ENCODE peak calls at places on chromosomes 16 and 17, in eight cellular contexts. Q is PC-9; M is heart left ventricle; U is prostate gland; K is left lung; X is CD8-positive, alpha-beta T cell; V is fibroblast of pulmonary artery; I is cardiac muscle cell. P is an unnamed sample.

GRCh38 chr17:76367647-76368046 is 13.9 kb upstream of the PRPSAP1 start:
- DNase-seq in M (no peak), X (no peak), I (no peak), V (no peak), K (no peak), Q (no peak), U (no peak), P (no peak)

GRCh38 chr17:45270828-45271418 is 9.0 kb upstream of the SPATA32 start:
- DNase-seq in I (peak), X (peak), Q (no peak), K (no peak), M (no peak), V (no peak), U (no peak), P (no peak)

GRCh38 chr16:71347146-71347545 is 11.4 kb upstream of the CALB2 start:
- DNase-seq in Q (no peak), M (no peak), V (no peak), I (no peak), K (no peak), X (no peak), U (no peak), P (no peak)

GRCh38 chr17:19486351-19487008 is 47.2 kb upstream of the SLC47A1 start:
- DNase-seq in V (no peak), I (no peak), U (no peak), Q (no peak), X (no peak), M (no peak), K (no peak), P (no peak)

GRCh38 chr16:27220120-27220519 is 16.8 kb downstream of the KDM8 start:
- DNase-seq in X (no peak), I (no peak), V (no peak), M (no peak), K (no peak), Q (no peak), U (no peak), P (no peak)

GRCh38 chr17:49775546-49776260 is 11.8 kb upstream of the FAM117A start:
- DNase-seq in M (no peak), Q (no peak), X (no peak), I (no peak), V (peak), U (no peak), K (no peak), P (peak)

GRCh38 chr17:8227238-8227581 is 16.8 kb upstream of the AURKB start:
- DNase-seq in U (no peak), Q (no peak), I (no peak), K (no peak), M (no peak), X (no peak), V (no peak), P (no peak)

GRCh38 chr16:67833418-67834241 is 8.5 kb upstream of the THAP11 start:
- DNase-seq in Q (peak), U (peak), K (peak), I (peak), X (peak), V (peak), M (peak), P (peak)

GRCh38 chr17:49157784-49158183 is 25.2 kb downstream of the B4GALNT2 start:
- DNase-seq in K (no peak), Q (no peak), M (no peak), I (no peak), U (no peak), V (peak), X (no peak), P (no peak)

GRCh38 chr17:57372156-57372555 is 115.8 kb downstream of the MSI2 start:
- DNase-seq in I (no peak), M (no peak), U (no peak), K (no peak), V (peak), Q (peak), X (no peak), P (peak)

GRCh38 chr17:43848601-43849000 is 1.6 kb downstream of the CD300LG start:
- DNase-seq in I (no peak), M (no peak), K (no peak), V (no peak), U (no peak), X (no peak), Q (no peak), P (no peak)

GRCh38 chr16:84618428-84619102 is 687 bp upstream of the COTL1 start:
- DNase-seq in V (peak), M (peak), Q (peak), X (no peak), K (no peak), I (no peak), U (no peak), P (peak)

GRCh38 chr17:82813299-82814051 is 26.3 kb downstream of the ZNF750 start:
- DNase-seq in K (no peak), I (no peak), U (no peak), Q (no peak), V (no peak), X (no peak), M (no peak), P (no peak)

DNA sequence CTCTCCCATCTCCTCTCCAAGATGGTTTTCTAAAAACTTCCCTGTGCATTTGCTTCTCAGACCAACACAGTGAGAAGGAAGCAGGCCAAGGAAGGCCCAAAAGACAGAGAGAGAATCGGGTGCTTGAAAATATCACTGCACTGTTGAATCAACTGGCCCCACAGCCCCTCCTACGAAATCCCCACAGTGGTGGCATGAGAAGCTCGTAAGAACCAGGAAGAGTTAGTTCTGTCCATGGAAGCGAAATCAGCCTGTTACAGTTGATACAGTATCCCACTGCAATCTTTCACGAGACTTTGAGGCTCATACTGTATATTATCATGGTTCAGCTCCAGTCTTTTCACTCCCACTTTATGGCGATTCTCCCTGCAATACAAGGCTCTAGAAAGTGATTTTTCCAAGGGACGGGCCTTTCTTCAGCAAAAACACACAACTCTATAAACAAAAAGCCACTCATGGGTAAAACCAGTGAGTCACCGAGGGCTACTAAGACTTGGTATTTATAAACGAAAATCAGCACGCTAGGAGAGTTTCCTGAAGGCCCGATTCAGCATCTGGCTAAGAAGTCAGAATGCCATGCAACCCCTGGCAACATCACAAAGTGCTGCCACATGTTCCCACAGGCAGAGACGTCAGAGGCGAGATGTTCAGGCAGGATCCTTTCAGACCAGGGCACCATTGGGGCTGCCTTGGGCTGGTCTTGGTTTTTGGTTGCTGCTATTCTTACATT is 185.7 kb downstream of the IRX5 start:
- DNase-seq in K (no peak), V (no peak), M (no peak), Q (no peak), U (no peak), X (no peak), I (no peak), P (peak)
- TF ChIP-seq CTCF in K (no peak), V (no peak), M (no peak), Q (no peak), U (no peak), X (no peak), I (no peak), P (no peak)

GRCh38 chr17:79778504-79779087 is 648 bp downstream of the CBX2 start:
- DNase-seq in X (no peak), Q (no peak), V (no peak), I (peak), M (no peak), K (no peak), U (no peak), P (no peak)
- H3K4me3 ChIP-seq in X (peak), Q (peak), V (peak), I (peak), M (peak), K (peak), U (peak), P (peak)

GRCh38 chr16:11715246-11715947 is 27.3 kb downstream of the TXNDC11 start:
- DNase-seq in M (no peak), I (no peak), K (no peak), X (no peak), U (no peak), Q (no peak), V (no peak), P (no peak)
- TF ChIP-seq CTCF in M (no peak), I (no peak), K (no peak), X (no peak), U (no peak), Q (no peak), V (no peak), P (no peak)

GRCh38 chr17:72915631-72916081 is 176.8 kb downstream of the SLC39A11 start:
- DNase-seq in I (no peak), Q (no peak), K (no peak), U (no peak), M (no peak), X (no peak), V (no peak), P (no peak)
- H3K4me3 ChIP-seq in I (no peak), Q (no peak), K (no peak), U (no peak), M (no peak), X (no peak), V (no peak), P (no peak)

DNA sequence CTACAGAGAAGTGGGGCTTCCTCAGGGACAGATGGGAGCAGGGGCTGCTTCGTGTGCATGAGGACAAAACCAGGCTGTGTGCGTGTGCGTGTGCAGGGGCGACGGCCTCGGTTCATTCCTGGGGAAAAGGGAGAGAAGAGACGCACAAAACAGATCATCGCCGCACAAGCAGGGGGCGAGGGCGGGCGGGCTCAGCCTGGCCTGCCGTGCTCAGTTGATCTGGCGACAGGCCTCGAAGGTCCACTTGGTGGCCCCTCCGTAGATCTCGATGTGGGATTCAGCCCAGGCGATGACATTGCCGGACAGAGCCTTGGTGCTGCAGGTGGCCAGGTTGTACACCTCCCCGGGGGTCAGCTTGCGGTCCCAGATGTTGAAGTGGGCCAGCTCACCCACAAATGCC is 5.8 kb downstream of the NPTX1 start:
- DNase-seq in Q (no peak), M (no peak), X (no peak), V (no peak), K (no peak), I (no peak), U (no peak), P (no peak)
- TF ChIP-seq CTCF in Q (no peak), M (no peak), X (no peak), V (no peak), K (no peak), I (no peak), U (no peak), P (no peak)

GRCh38 chr17:3918372-3919122 is 2.3 kb upstream of the P2RX1 start:
- DNase-seq in U (no peak), I (no peak), M (peak), K (no peak), V (no peak), X (no peak), Q (no peak), P (no peak)

GRCh38 chr17:3915642-3916012 is 638 bp downstream of the P2RX1 start:
- DNase-seq in I (no peak), U (no peak), K (no peak), V (no peak), X (no peak), Q (no peak), M (no peak), P (no peak)

GRCh38 chr17:3917391-3917931 is 1.2 kb upstream of the P2RX1 start:
- DNase-seq in U (no peak), I (peak), V (peak), X (no peak), Q (no peak), K (no peak), M (peak), P (no peak)

GRCh38 chr17:3916013-3916696 is at the start of gene P2RX1:
- DNase-seq in K (peak), X (peak), V (peak), Q (no peak), M (peak), I (no peak), U (no peak), P (no peak)

GRCh38 chr17:3916825-3917224 is 560 bp upstream of the P2RX1 start:
- DNase-seq in U (no peak), M (no peak), V (no peak), I (no peak), K (no peak), X (no peak), Q (no peak), P (no peak)
- H3K4me3 ChIP-seq in U (no peak), M (no peak), V (no peak), I (no peak), K (no peak), X (peak), Q (no peak), P (no peak)

GRCh38 chr17:66915204-66915611 is 49.3 kb upstream of the CACNG4 start:
- DNase-seq in Q (peak), U (peak), M (no peak), I (no peak), K (peak), V (peak), X (no peak), P (no peak)
- TF ChIP-seq CTCF in Q (peak), U (peak), M (peak), I (no peak), K (no peak), V (peak), X (no peak), P (peak)